ENCODE peak calls at places on chromosomes 12 and 14, in five cellular contexts. Q, I, M, Z and U are unnamed samples.

GRCh38 chr14:102277874-102278630 is 26.9 kb downstream of the MOK start:
- DNase-seq in Q (no peak), I (no peak), M (no peak), Z (no peak), U (no peak)

GRCh38 chr14:79369359-79370332 is 841.7 kb downstream of the DIO2 start:
- DNase-seq in M (peak; percentile 60), Z (peak; percentile 95), Q (no peak), I (peak; percentile 90), U (peak; percentile 83)

GRCh38 chr12:69275471-69275891 is 36.1 kb downstream of the CPSF6 start:
- DNase-seq in I (no peak), M (no peak), Q (no peak), Z (peak; percentile 60), U (no peak)

GRCh38 chr14:102095231-102095870 is 8.5 kb upstream of the HSP90AA1 start:
- DNase-seq in I (peak; percentile 37), M (no peak), Q (no peak), Z (no peak), U (no peak)

GRCh38 chr12:85076688-85077430 is 40.7 kb downstream of the LRRIQ1 start:
- DNase-seq in Z (peak; percentile 90), M (peak; percentile 52), I (peak; percentile 93), Q (no peak), U (peak; percentile 64)

GRCh38 chr12:13114251-13115052 is 11.0 kb upstream of the GSG1 start:
- DNase-seq in I (no peak), Z (peak; percentile 43), M (no peak), Q (no peak), U (no peak)

GRCh38 chr12:15856097-15856982 is 25.8 kb upstream of the STRAP start:
- DNase-seq in Z (peak; percentile 83), I (peak; percentile 81), Q (no peak), M (peak; percentile 58), U (no peak)

GRCh38 chr12:92078167-92079053 is 67.2 kb downstream of the BTG1 start:
- DNase-seq in M (peak; percentile 90), Z (peak; percentile 96), Q (no peak), I (peak; percentile 92), U (peak; percentile 99)

GRCh38 chr12:10366875-10367274 is 23.0 kb downstream of the KLRK1 start:
- DNase-seq in I (peak; percentile 49), Z (peak; percentile 66), M (no peak), Q (no peak), U (no peak)

GRCh38 chr12:62194616-62195015 is 65.6 kb upstream of the USP15 start:
- DNase-seq in I (peak; percentile 84), Z (peak; percentile 19), M (no peak), Q (no peak), U (no peak)

GRCh38 chr12:47650469-47650868 is 55.4 kb downstream of the RPAP3 start:
- DNase-seq in I (peak; percentile 57), Q (no peak), M (no peak), Z (no peak), U (no peak)

GRCh38 chr12:8950702-8951478 is 1.4 kb upstream of the M6PR start:
- DNase-seq in Q (no peak), I (no peak), M (no peak), Z (no peak), U (no peak)

GRCh38 chr14:22375321-22375930 is 213.6 kb downstream of the DAD1 start:
- DNase-seq in I (peak; percentile 87), M (no peak), Z (peak; percentile 69), Q (no peak), U (no peak)

GRCh38 chr12:117024961-117025480 is 74.2 kb downstream of the TESC start:
- DNase-seq in Q (no peak), I (no peak), M (no peak), Z (no peak), U (no peak)

GRCh38 chr14:85528882-85529585 is 910 bp upstream of the FLRT2 start:
- DNase-seq in M (no peak), I (peak; percentile 29), Z (peak; percentile 78), Q (no peak), U (no peak)

GRCh38 chr12:130139541-130139940 is 22.7 kb upstream of the FZD10 start:
- DNase-seq in Q (no peak), Z (no peak), I (no peak), M (no peak), U (no peak)

GRCh38 chr12:66361703-66362102 is 59.4 kb downstream of the HELB start:
- DNase-seq in Z (no peak), M (no peak), I (no peak), Q (no peak), U (no peak)

GRCh38 chr12:30964896-30965612 is 38.5 kb downstream of the TSPAN11 start:
- DNase-seq in Z (no peak), M (no peak), I (no peak), Q (no peak), U (no peak)

GRCh38 chr14:22265319-22266140 is 323.5 kb downstream of the DAD1 start:
- DNase-seq in Z (no peak), I (peak; percentile 56), Q (no peak), M (no peak), U (no peak)

GRCh38 chr12:50398931-50399330 is 1.8 kb upstream of the LARP4 start:
- DNase-seq in M (no peak), I (no peak), Q (no peak), Z (no peak), U (no peak)

GRCh38 chr14:97277711-97278110 is 480.5 kb downstream of the VRK1 start:
- DNase-seq in Z (no peak), Q (no peak), M (no peak), I (no peak), U (no peak)

GRCh38 chr12:5720405-5721045 is 224.5 kb downstream of the ANO2 start:
- DNase-seq in I (no peak), Z (no peak), Q (no peak), M (no peak), U (no peak)

GRCh38 chr12:91926810-91927209 is 218.8 kb downstream of the BTG1 start:
- DNase-seq in M (peak; percentile 52), I (peak; percentile 94), Q (no peak), Z (peak; percentile 22), U (peak; percentile 14)

GRCh38 chr14:91149462-91149861 is 35.6 kb downstream of the DGLUCY start:
- DNase-seq in Z (peak; percentile 98), I (peak; percentile 100), Q (peak; percentile 20), M (peak; percentile 99), U (peak; percentile 99)

GRCh38 chr12:108320503-108321293 is 18.4 kb downstream of the CMKLR1 start:
- DNase-seq in Q (no peak), Z (no peak), I (no peak), M (no peak), U (no peak)

GRCh38 chr12:9784326-9784725 is 23.6 kb upstream of the CD69 start:
- DNase-seq in Q (no peak), Z (no peak), M (no peak), I (no peak), U (no peak)

GRCh38 chr12:28253175-28253641 is 63.0 kb downstream of the CCDC91 start:
- DNase-seq in Z (no peak), M (no peak), Q (no peak), I (peak; percentile 61), U (no peak)

GRCh38 chr14:100376751-100377171 is 53.6 kb downstream of the SLC25A47 start:
- DNase-seq in Z (peak; percentile 46), M (no peak), Q (no peak), I (peak; percentile 58), U (no peak)
- TF ChIP-seq CTCF in Z (peak; percentile 38), M (peak; percentile 32), Q (no peak), I (peak; percentile 43), U (peak; percentile 49)

GRCh38 chr12:119319638-119320037 is 14.9 kb upstream of the CCDC60 start:
- DNase-seq in M (no peak), Z (no peak), I (no peak), Q (no peak), U (no peak)
- TF ChIP-seq CTCF in M (no peak), Z (no peak), I (no peak), Q (no peak), U (no peak)

DNA sequence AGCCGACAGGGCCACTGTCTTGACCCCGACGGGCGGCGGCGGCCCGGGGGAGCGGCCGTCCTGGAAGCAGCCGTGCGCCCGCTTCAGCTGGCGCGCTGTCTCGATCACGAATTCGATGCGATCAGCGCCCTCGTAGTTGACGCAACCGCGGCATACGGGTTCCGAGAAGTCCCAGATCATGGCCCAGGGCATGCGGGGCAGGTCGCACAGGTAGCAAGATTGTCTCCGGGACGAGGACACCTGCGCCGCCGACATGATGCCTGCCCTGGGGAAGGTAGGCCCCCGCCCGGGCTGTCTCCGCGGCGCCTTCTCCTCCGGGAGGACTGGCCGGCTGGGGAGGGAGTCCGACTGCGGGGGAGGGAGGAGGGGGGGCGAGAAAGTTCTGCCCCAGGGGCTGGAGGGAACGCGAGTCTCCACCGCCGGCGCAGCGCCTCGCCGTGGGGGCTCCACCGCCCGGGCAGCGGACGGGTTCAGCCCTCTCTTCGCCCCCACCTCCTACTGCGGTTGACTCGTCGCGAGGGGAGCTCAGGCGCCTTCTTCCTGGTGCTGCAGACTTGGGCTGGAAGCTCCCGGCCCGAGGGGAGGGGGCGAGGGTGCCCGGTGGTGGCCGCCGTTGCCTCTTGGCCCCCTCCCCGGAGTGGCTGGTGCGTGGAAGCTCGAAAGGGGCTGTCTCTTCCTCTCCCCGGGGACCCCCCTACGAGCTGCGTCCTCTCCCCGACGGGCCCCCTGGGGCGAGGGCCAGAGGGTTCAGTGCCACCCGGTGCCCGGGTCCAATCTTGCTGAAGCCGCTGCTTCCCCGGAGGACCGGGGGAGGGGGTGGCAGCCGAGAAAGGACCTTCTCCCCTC is 747 bp downstream of the IRF2BPL start:
- DNase-seq in I (peak; percentile 72), M (no peak), Z (peak; percentile 86), Q (no peak), U (no peak)
- TF ChIP-seq CTCF in I (no peak), M (no peak), Z (peak; percentile 6), Q (no peak), U (peak; percentile 55)

GRCh38 chr12:103887738-103888137 is 42.5 kb upstream of the HSP90B1 start:
- DNase-seq in I (no peak), Z (no peak), M (no peak), Q (no peak), U (no peak)

GRCh38 chr12:103881261-103881660 is 40.2 kb upstream of the NT5DC3 start:
- DNase-seq in I (no peak), Z (no peak), M (no peak), Q (no peak), U (no peak)

GRCh38 chr12:103886398-103886797 is 43.8 kb upstream of the HSP90B1 start:
- DNase-seq in Q (no peak), M (no peak), Z (no peak), I (no peak), U (no peak)

GRCh38 chr12:103882861-103883596 is 42.0 kb upstream of the NT5DC3 start:
- DNase-seq in M (no peak), Z (peak; percentile 8), I (peak; percentile 89), Q (no peak), U (no peak)

DNA sequence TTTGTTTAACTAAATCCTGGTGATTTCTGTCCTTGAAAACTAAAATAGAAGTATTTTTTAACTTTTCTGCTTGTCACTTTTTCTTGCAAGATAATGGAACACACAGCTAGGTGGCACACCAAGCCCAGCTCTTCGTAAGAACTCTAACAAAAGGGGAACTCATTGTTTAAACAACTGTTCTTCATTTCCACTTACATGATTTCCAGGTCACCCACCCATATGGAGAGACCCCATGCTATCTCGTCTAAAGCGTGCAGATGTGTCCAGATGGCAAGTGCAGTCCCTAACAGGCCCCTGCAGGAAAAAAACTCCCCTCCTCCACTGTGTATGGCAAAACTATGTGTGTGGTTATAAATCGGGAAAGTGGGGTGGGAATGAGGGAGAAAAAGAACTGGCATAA is 43.3 kb upstream of the NT5DC3 start:
- DNase-seq in Q (no peak), M (no peak), I (peak; percentile 60), Z (peak; percentile 85), U (no peak)
- TF ChIP-seq CTCF in Q (peak; percentile 19), M (peak; percentile 52), I (peak; percentile 83), Z (peak; percentile 53), U (peak; percentile 38)